ENCODE peak calls at places on chromosome 5, in four cellular contexts. O, P, F and S are unnamed samples.

GRCh38 chr5:15538516-15538915 is 38.5 kb downstream of the FBXL7 start:
- DNase-seq in F (no peak), O (no peak), P (no peak), S (no peak)

GRCh38 chr5:135139397-135140134 is 105.5 kb upstream of the PITX1 start:
- DNase-seq in F (peak), P (no peak), O (peak), S (no peak)

GRCh38 chr5:159106569-159107282 is 7.0 kb upstream of the EBF1 start:
- DNase-seq in F (peak), O (peak), P (peak), S (peak)

GRCh38 chr5:172835246-172836030 is 1.4 kb downstream of the ERGIC1 start:
- DNase-seq in P (peak), F (no peak), O (no peak), S (no peak)

GRCh38 chr5:14105717-14106435 is 37.3 kb upstream of the TRIO start:
- DNase-seq in O (peak), P (no peak), F (peak), S (no peak)

GRCh38 chr5:79240561-79240960 is 4.6 kb downstream of the JMY start:
- DNase-seq in O (no peak), P (no peak), F (no peak), S (no peak)

GRCh38 chr5:109718216-109718615 is 28.5 kb downstream of the MAN2A1 start:
- DNase-seq in O (no peak), P (no peak), F (peak), S (no peak)

GRCh38 chr5:39465843-39466242 is 41.1 kb upstream of the DAB2 start:
- DNase-seq in F (no peak), O (no peak), P (no peak), S (no peak)

GRCh38 chr5:122091942-122092600 is 14.0 kb upstream of the LOX start:
- DNase-seq in F (peak), O (no peak), P (no peak), S (no peak)

GRCh38 chr5:53334431-53334941 is 145.9 kb upstream of the FST start:
- DNase-seq in O (no peak), P (no peak), F (peak), S (no peak)

GRCh38 chr5:10633271-10634049 is 69.6 kb downstream of the ANKRD33B start:
- DNase-seq in P (no peak), F (no peak), O (no peak), S (peak)

GRCh38 chr5:137695651-137696428 is 40.0 kb downstream of the KLHL3 start:
- DNase-seq in O (no peak), F (no peak), P (peak), S (no peak)

GRCh38 chr5:138981131-138981530 is 106.0 kb upstream of the LRRTM2 start:
- DNase-seq in P (no peak), O (no peak), F (no peak), S (no peak)

GRCh38 chr5:93403529-93403928 is 177.5 kb downstream of the NR2F1-AS1 start:
- DNase-seq in F (no peak), P (no peak), O (no peak), S (no peak)

GRCh38 chr5:121628783-121629182 is 222.9 kb upstream of the FTMT start:
- DNase-seq in O (no peak), F (peak), P (no peak), S (no peak)

GRCh38 chr5:179142434-179143198 is 82.4 kb downstream of the ZNF354C start:
- DNase-seq in F (peak), O (no peak), P (no peak), S (no peak)

GRCh38 chr5:150166193-150167162 is at the start of gene CDX1:
- DNase-seq in F (no peak), P (peak), O (no peak), S (no peak)

GRCh38 chr5:116142495-116142894 is 57.7 kb downstream of the COMMD10 start:
- DNase-seq in P (no peak), O (no peak), F (no peak), S (no peak)

GRCh38 chr5:127505819-127506218 is 11.6 kb upstream of the PRRC1 start:
- DNase-seq in O (no peak), F (no peak), P (no peak), S (no peak)

GRCh38 chr5:53537711-53538110 is 22.7 kb upstream of the NDUFS4 start:
- DNase-seq in P (no peak), O (no peak), F (peak), S (no peak)

GRCh38 chr5:59357421-59357977 is 536.0 kb downstream of the PDE4D start:
- DNase-seq in O (no peak), F (no peak), P (no peak), S (peak)

GRCh38 chr5:29114331-29114768 is 2076.0 kb upstream of the CDH9 start:
- DNase-seq in O (peak), P (no peak), F (no peak), S (no peak)

GRCh38 chr5:902129-902916 is 9.6 kb downstream of the TRIP13 start:
- DNase-seq in F (no peak), P (no peak), O (no peak), S (no peak)

GRCh38 chr5:120901199-120901598 is 437.1 kb downstream of the PRR16 start:
- DNase-seq in P (no peak), O (peak), F (peak), S (no peak)

GRCh38 chr5:177497297-177498012 is at the start of gene PDLIM7:
- DNase-seq in P (peak), O (peak), F (peak), S (peak)

GRCh38 chr5:6435356-6435755 is 13.3 kb upstream of the UBE2QL1 start:
- DNase-seq in P (no peak), F (peak), O (no peak), S (no peak)

GRCh38 chr5:78923622-78923970 is 61.5 kb downstream of the ARSB start:
- DNase-seq in F (no peak), P (no peak), O (no peak), S (no peak)

GRCh38 chr5:157612071-157612476 is 36.5 kb upstream of the ADAM19 start:
- DNase-seq in O (no peak), F (peak), P (no peak), S (no peak)

GRCh38 chr5:160230686-160231527 is 1.6 kb downstream of the FABP6 start:
- DNase-seq in P (no peak), F (peak), O (peak), S (peak)

GRCh38 chr5:78611161-78611605 is 37.4 kb downstream of the LHFPL2 start:
- DNase-seq in F (no peak), P (no peak), O (no peak), S (no peak)

GRCh38 chr5:11306365-11306764 is 545.3 kb upstream of the DAP start:
- DNase-seq in P (no peak), F (no peak), O (no peak), S (no peak)

GRCh38 chr5:116135344-116135743 is 50.5 kb downstream of the COMMD10 start:
- DNase-seq in O (no peak), F (no peak), P (no peak), S (no peak)

GRCh38 chr5:160233215-160233614 is 3.9 kb downstream of the FABP6 start:
- DNase-seq in P (no peak), O (no peak), F (peak), S (no peak)

GRCh38 chr5:96838483-96839395 is 31.0 kb upstream of the ERAP1 start:
- DNase-seq in F (no peak), O (no peak), P (no peak), S (no peak)

GRCh38 chr5:50440651-50441478 is at the start of gene EMB:
- DNase-seq in P (peak), O (peak), F (peak), S (peak)

GRCh38 chr5:1936413-1936812 is 53.7 kb upstream of the IRX4 start:
- DNase-seq in O (peak), P (no peak), F (peak), S (peak)

GRCh38 chr5:7418276-7418675 is 22.3 kb downstream of the ADCY2 start:
- DNase-seq in P (no peak), F (no peak), O (no peak), S (no peak)

GRCh38 chr5:135369952-135370351 is 29.1 kb downstream of the MACROH2A1 start:
- DNase-seq in O (no peak), F (no peak), P (no peak), S (no peak)

GRCh38 chr5:96517294-96517693 is 84.2 kb upstream of the PCSK1 start:
- DNase-seq in F (no peak), P (no peak), O (no peak), S (no peak)

GRCh38 chr5:67805666-67806348 is 409.7 kb upstream of the PIK3R1 start:
- DNase-seq in P (no peak), O (no peak), F (no peak), S (no peak)

GRCh38 chr5:67808340-67808739 is 407.2 kb upstream of the PIK3R1 start:
- DNase-seq in O (no peak), F (no peak), P (no peak), S (no peak)

GRCh38 chr5:67807116-67807888 is 408.3 kb upstream of the PIK3R1 start:
- DNase-seq in F (peak), P (no peak), O (no peak), S (no peak)

GRCh38 chr5:67809589-67809988 is 406.0 kb upstream of the PIK3R1 start:
- DNase-seq in O (peak), P (no peak), F (peak), S (no peak)

DNA sequence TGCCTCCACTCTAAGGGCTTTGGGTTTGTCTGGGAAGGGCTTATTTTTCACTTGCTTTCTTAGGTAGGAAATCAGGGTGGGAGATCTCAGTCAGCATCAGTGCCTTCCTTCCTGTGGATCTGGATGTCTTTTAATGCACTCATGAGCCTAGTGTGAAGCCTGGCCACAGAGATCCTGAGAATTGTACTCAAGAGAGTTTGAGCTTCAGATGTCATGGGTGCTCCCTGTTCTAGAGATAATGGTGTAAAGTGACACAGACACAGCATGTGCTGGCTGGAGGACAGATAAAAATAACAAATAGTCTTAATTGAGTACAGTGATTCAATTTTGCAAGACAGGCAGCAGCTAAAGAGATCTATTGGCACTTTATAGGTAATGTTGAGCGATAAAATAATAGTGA is 408.9 kb upstream of the PIK3R1 start:
- DNase-seq in O (no peak), F (no peak), P (no peak), S (no peak)
- TF ChIP-seq CTCF in O (no peak), F (no peak), P (no peak), S (no peak)

GRCh38 chr5:76016258-76016657 is 66.9 kb upstream of the SV2C start:
- DNase-seq in P (no peak), F (no peak), O (no peak), S (no peak)
- TF ChIP-seq CTCF in P (no peak), F (peak), O (no peak), S (no peak)

DNA sequence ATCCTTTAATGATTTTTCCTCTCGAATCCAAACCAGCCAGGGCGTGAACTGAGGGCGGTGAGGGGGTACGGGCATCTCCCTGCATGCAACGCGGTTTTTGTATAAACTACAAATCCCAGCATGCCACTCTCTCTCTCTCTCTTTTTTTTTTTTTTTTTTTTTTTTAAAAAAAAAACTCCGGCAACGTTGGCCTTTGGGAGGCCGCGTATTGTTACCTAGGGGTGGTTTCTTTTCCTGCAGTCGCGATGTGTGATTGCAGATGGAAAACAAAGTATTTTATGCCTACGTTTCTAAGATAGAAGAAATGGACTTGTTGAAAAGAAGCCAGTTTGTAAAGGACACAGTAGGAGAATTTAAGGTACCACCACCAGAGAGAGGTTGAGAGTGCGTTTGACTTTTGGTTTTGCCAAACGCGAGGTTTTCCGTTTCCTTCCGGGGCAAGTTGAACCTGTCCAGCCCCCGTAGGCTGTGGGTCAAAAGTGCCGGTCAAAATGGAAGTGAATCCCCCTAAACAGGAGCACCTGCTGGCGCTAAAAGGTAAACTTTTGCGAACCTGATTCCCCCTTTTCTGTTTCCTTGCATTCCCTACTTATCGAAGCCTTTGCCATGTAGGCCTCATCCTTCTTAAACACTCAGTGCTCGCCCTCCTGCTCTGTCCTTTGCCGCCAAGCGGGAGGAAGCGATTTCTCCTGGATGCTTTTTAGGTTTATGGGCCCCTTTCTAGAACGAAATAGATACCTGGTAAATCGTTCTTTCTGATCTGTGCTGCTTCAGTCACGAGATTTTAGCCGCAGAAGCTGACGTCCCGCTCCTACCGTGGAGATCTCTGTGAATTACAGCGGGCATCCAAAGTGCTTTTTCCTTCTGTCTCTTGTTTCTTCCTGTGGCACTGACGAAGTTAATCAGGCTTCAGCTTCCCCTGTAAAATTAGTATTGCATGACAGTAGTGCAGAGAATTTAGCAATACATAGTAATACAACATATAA is at the start of the genes SHLD3 and TRAPPC13:
- DNase-seq in F (peak), P (no peak), O (peak), S (peak)
- TF ChIP-seq CTCF in F (no peak), P (no peak), O (no peak), S (no peak)

GRCh38 chr5:148829248-148829594 is 2.8 kb downstream of the ADRB2 start:
- DNase-seq in P (no peak), O (no peak), F (no peak), S (no peak)

GRCh38 chr5:148829734-148830133 is 3.3 kb downstream of the ADRB2 start:
- DNase-seq in F (peak), P (no peak), O (no peak), S (no peak)

GRCh38 chr5:148830220-148830619 is 3.8 kb downstream of the ADRB2 start:
- DNase-seq in P (no peak), F (peak), O (no peak), S (no peak)

GRCh38 chr5:148827723-148828122 is 1.3 kb downstream of the ADRB2 start:
- DNase-seq in F (peak), O (no peak), P (no peak), S (no peak)

GRCh38 chr5:148828461-148829247 is 2.2 kb downstream of the ADRB2 start:
- DNase-seq in F (peak), P (no peak), O (no peak), S (no peak)
- TF ChIP-seq CTCF in F (peak), P (no peak), O (peak), S (peak)

DNA sequence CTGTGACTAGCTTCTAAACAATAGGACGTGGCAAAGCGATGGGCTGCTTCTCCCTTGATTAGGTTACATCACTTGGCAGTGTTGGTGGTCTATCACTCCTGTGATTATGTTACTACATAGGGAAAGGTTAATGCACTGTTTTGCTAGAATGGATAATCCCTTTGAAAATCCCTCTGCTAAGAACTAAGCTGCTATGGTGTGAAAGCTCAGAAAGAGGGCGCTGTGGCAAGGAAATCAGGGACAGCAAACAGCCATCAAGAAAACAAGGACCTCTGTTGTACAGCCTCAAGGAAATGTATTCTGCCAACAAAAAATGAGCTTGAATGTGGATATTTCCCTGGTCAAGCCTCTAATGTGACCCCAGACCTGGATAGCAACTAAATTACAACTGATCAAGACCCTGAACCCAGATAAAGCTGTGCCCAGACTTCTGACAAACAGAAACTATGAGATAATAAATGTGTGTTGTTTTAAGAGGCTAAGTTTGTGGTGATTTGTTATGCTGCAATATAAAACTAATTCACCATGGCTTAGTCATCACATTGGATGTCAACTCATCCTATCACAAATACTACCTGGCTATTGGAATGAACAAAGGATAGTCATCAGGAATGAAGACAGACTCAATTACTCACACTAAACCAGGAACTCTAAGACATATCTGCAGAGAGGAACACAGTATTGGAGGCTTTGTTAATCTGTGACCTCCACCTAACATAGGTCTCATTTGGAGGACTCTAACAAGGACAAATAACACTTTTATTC is 1215.9 kb downstream of the EFNA5 start:
- DNase-seq in P (no peak), F (peak), O (peak), S (no peak)
- TF ChIP-seq CTCF in P (no peak), F (peak), O (peak), S (peak)

DNA sequence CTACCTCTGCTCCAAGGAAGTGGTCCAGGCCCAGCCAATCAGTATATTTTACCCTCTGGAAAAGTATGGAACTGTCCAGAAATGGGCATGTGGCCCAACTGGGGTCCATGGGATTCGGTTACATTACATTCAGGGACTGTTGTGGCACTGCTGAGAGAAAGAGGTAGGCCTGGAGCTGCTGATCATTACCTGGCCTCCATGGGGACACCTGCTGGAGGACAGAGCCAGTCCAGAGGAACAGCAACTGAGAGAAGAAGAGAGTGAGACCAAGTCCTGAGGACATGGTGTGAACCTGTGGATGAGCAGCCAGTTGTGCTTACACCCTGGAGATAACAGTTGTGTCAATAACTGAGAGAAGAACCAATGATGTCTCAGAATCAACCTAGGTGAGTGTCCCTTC is 48.2 kb downstream of the HMHB1 start:
- DNase-seq in O (no peak), F (no peak), P (no peak), S (no peak)
- TF ChIP-seq CTCF in O (no peak), F (peak), P (no peak), S (no peak)